ENCODE peak calls at places on chromosomes 2 and 18, in six cellular contexts. L is pancreas, J is GM23338, W is WTC11, A is GM13977, I is neural crest cell. P is an unnamed sample.

GRCh38 chr2:168635065-168635577 is 167.3 kb upstream of the NOSTRIN start:
- DNase-seq in I (no peak), W (no peak), A (no peak), J (peak), L (peak), P (no peak)

GRCh38 chr2:94874277-94874997 is 3.2 kb downstream of the TEKT4 start:
- DNase-seq in I (peak), W (peak), A (peak), L (peak), J (peak), P (peak)

GRCh38 chr2:200851398-200852248 is 12.8 kb downstream of the CLK1 start:
- DNase-seq in J (no peak), A (no peak), W (no peak), L (no peak), I (no peak), P (no peak)

GRCh38 chr2:217332866-217333265 is 473.0 kb upstream of the TNP1 start:
- DNase-seq in W (no peak), A (no peak), L (no peak), J (no peak), I (no peak), P (no peak)

GRCh38 chr2:18662689-18663088 is 73.3 kb upstream of the NT5C1B start:
- DNase-seq in I (no peak), L (no peak), A (no peak), W (no peak), J (no peak), P (no peak)

GRCh38 chr2:207184348-207184747 is 18.6 kb upstream of the KLF7 start:
- DNase-seq in I (no peak), A (no peak), W (no peak), L (no peak), J (no peak), P (no peak)

GRCh38 chr2:157192445-157193423 is 64.8 kb upstream of the GALNT5 start:
- DNase-seq in W (no peak), I (no peak), J (no peak), L (no peak), A (no peak), P (peak)

GRCh38 chr2:202378001-202378400 is 1.9 kb downstream of the BMPR2 start:
- DNase-seq in W (no peak), J (no peak), A (no peak), L (no peak), I (no peak), P (no peak)

GRCh38 chr18:45071959-45072358 is 391.3 kb downstream of the SETBP1 start:
- DNase-seq in A (no peak), I (no peak), W (no peak), J (no peak), L (no peak), P (no peak)

GRCh38 chr2:190996338-190996946 is 17.5 kb downstream of the STAT1 start:
- DNase-seq in J (peak), W (peak), L (peak), I (no peak), A (peak), P (peak)

GRCh38 chr2:236841389-236841788 is 244.3 kb upstream of the COPS8 start:
- DNase-seq in J (no peak), A (no peak), I (no peak), W (no peak), L (no peak), P (no peak)

GRCh38 chr2:220619525-220620267 is 952.4 kb downstream of the EPHA4 start:
- DNase-seq in L (no peak), J (no peak), W (no peak), I (no peak), A (no peak), P (no peak)

GRCh38 chr2:4214444-4215295 is 511.3 kb downstream of the DCDC2C start:
- DNase-seq in J (no peak), W (no peak), I (no peak), A (no peak), L (no peak), P (no peak)

GRCh38 chr2:164028764-164029534 is 293.1 kb upstream of the FIGN start:
- DNase-seq in A (no peak), I (no peak), W (no peak), J (peak), L (no peak), P (no peak)

GRCh38 chr2:176125215-176126054 is 2.9 kb downstream of the HOXD9 start:
- DNase-seq in I (no peak), L (no peak), J (peak), W (no peak), A (no peak), P (no peak)

GRCh38 chr2:6919912-6920905 is 3.0 kb downstream of the RNF144A start:
- DNase-seq in J (peak), A (no peak), L (no peak), W (no peak), I (no peak), P (no peak)

GRCh38 chr18:77754475-77755044 is 504.9 kb downstream of the GALR1 start:
- DNase-seq in J (no peak), W (no peak), L (no peak), I (no peak), A (no peak), P (no peak)

GRCh38 chr2:112020561-112020960 is 34.5 kb upstream of the TMEM87B start:
- DNase-seq in W (peak), L (no peak), J (peak), I (no peak), A (no peak), P (no peak)

GRCh38 chr2:33209976-33210375 is 263.2 kb downstream of the LTBP1 start:
- DNase-seq in I (no peak), J (no peak), A (no peak), W (no peak), L (no peak), P (no peak)

GRCh38 chr2:115303-115702 is 69.0 kb upstream of the FAM110C start:
- DNase-seq in L (no peak), J (peak), I (no peak), W (no peak), A (no peak), P (no peak)

GRCh38 chr18:12838178-12838634 is 45.8 kb downstream of the PTPN2 start:
- DNase-seq in A (no peak), I (no peak), J (peak), W (no peak), L (peak), P (no peak)

GRCh38 chr2:171523339-171523931 is 1.2 kb downstream of the CYBRD1 start:
- DNase-seq in L (peak), J (peak), A (peak), W (peak), I (peak), P (peak)

GRCh38 chr2:204505946-204506345 is 39.3 kb upstream of the PARD3B start:
- DNase-seq in W (no peak), I (no peak), J (no peak), L (no peak), A (no peak), P (no peak)

GRCh38 chr2:19841918-19842693 is 59.7 kb downstream of the TTC32 start:
- DNase-seq in L (no peak), W (no peak), I (no peak), J (no peak), A (no peak), P (no peak)

GRCh38 chr18:25726278-25726677 is 364.1 kb downstream of the SS18 start:
- DNase-seq in L (no peak), J (peak), A (no peak), W (no peak), I (peak), P (no peak)

GRCh38 chr2:77521931-77522470 is at the start of gene LRRTM4:
- DNase-seq in J (peak), L (no peak), W (peak), I (no peak), A (no peak), P (no peak)

GRCh38 chr2:181755181-181755580 is 74.9 kb upstream of the NEUROD1 start:
- DNase-seq in I (no peak), W (no peak), A (no peak), L (no peak), J (no peak), P (no peak)

GRCh38 chr2:201235865-201236811 is 24.2 kb upstream of the CASP8 start:
- DNase-seq in J (peak), L (peak), A (peak), I (peak), W (peak), P (peak)

GRCh38 chr18:79748321-79749157 is 49.2 kb upstream of the KCNG2 start:
- DNase-seq in A (no peak), I (no peak), J (no peak), W (no peak), L (no peak), P (no peak)

GRCh38 chr18:12336887-12337286 is 28.8 kb downstream of the TUBB6 start:
- DNase-seq in I (no peak), L (no peak), A (no peak), W (no peak), J (peak), P (no peak)

GRCh38 chr2:14903709-14904374 is 271.3 kb downstream of the LRATD1 start:
- DNase-seq in A (peak), L (peak), J (peak), W (peak), I (peak), P (peak)

GRCh38 chr2:205700331-205701132 is 18.2 kb downstream of the NRP2 start:
- DNase-seq in J (no peak), A (no peak), L (no peak), W (no peak), I (no peak), P (no peak)

GRCh38 chr2:205702576-205702975 is 20.3 kb downstream of the NRP2 start:
- DNase-seq in W (no peak), L (no peak), I (no peak), J (no peak), A (no peak), P (no peak)

GRCh38 chr2:205698556-205699282 is 16.4 kb downstream of the NRP2 start:
- DNase-seq in W (no peak), J (no peak), A (no peak), L (no peak), I (no peak), P (no peak)

GRCh38 chr2:205701509-205701908 is 19.2 kb downstream of the NRP2 start:
- DNase-seq in J (no peak), W (no peak), L (no peak), A (no peak), I (no peak), P (no peak)

GRCh38 chr2:205699554-205700289 is 17.4 kb downstream of the NRP2 start:
- DNase-seq in W (no peak), A (no peak), I (no peak), L (no peak), J (no peak), P (no peak)
- TF ChIP-seq CTCF in W (no peak), A (no peak), I (no peak), L (no peak), J (no peak), P (no peak)

DNA sequence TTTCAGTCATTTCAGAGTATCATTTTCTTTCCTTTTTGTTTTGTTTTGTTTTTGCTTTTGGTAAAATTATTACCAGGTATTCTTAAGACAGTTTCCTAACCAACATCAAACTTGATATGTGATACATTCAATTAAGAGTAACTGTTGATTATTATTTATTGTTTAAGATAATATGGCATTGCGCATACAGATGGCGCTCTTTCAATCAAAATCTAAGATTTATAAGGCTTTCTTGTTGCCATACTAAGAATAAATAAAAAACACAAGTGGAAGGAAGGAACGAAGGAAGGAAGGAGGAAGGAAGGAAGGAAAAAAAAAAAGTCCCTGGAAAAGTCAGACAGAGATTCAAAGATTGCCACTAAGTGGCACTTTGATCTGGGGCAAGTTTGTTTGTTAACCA is 1308.7 kb upstream of the FAM98A start:
- DNase-seq in J (no peak), W (no peak), A (no peak), L (no peak), I (no peak), P (no peak)
- TF ChIP-seq CTCF in J (no peak), W (no peak), A (no peak), L (no peak), I (peak), P (no peak)

GRCh38 chr2:28387082-28387960 is 5.3 kb upstream of the FOSL2 start:
- DNase-seq in A (no peak), W (no peak), J (no peak), L (no peak), I (no peak), P (no peak)

GRCh38 chr2:28390241-28390856 is 2.3 kb upstream of the FOSL2 start:
- DNase-seq in J (peak), W (peak), A (peak), I (peak), L (peak), P (peak)

GRCh38 chr2:28391564-28392296 is 928 bp upstream of the FOSL2 start:
- DNase-seq in J (peak), L (peak), A (peak), W (peak), I (no peak), P (peak)

GRCh38 chr2:28390857-28391563 is 1.6 kb upstream of the FOSL2 start:
- DNase-seq in A (no peak), J (peak), I (peak), W (peak), L (peak), P (no peak)

DNA sequence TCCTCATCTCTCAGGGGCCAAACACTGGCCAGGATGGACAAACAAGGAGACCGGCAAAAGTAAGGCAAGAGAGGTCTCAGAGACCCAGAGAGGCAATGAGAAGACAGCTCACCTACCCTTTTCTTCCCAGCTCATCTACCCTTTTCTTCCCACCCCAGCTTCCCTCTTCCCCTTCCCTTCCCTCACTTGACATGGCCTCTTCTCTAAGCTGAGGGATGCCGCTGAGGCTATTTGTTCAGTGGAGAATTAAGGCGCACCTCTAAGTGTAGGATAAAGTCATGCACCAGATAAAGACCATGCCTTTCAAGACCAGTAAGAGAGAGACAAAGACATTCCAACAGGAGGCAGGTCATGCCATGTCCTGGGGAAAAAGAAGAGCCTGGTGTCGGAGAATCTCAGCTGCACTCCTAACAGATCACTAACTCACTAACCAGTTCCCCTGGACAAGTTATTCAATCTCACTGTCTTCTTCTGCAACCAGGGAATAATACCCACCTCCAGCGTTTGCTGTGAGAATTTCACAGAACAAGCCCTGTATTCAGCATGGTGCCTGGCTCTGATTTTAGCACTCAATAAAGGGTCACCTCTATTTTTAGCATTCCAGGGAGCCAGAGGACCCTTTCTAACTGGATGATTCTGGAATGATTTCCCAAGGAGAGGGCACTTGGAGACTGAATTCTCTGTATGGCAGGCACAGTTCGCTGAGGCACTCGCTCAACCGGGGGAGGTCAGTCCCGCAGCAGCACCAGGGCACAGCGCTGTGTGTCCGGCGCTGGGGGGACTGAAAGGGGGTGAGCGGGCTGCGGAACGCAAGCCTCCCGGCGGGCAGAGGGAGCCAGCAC is 3.0 kb upstream of the FOSL2 start:
- DNase-seq in J (peak), W (no peak), I (no peak), L (no peak), A (no peak), P (no peak)
- TF ChIP-seq CTCF in J (no peak), W (no peak), I (no peak), L (no peak), A (no peak), P (no peak)

GRCh38 chr2:1546023-1546591 is 132.8 kb downstream of the TPO start:
- DNase-seq in I (peak), J (peak), A (peak), L (peak), W (peak), P (peak)

GRCh38 chr2:1544478-1545069 is 131.3 kb downstream of the TPO start:
- DNase-seq in J (no peak), I (no peak), W (no peak), L (no peak), A (no peak), P (no peak)

GRCh38 chr2:1543776-1544477 is 130.7 kb downstream of the TPO start:
- DNase-seq in I (no peak), L (no peak), J (no peak), W (no peak), A (no peak), P (no peak)

GRCh38 chr2:1548910-1549673 is 135.8 kb downstream of the TPO start:
- DNase-seq in L (no peak), W (no peak), J (no peak), A (no peak), I (no peak), P (no peak)

GRCh38 chr2:1546901-1547300 is 133.6 kb downstream of the TPO start:
- DNase-seq in L (no peak), I (no peak), A (no peak), W (no peak), J (no peak), P (no peak)
- TF ChIP-seq CTCF in L (no peak), I (no peak), A (peak), W (no peak), J (peak), P (no peak)

DNA sequence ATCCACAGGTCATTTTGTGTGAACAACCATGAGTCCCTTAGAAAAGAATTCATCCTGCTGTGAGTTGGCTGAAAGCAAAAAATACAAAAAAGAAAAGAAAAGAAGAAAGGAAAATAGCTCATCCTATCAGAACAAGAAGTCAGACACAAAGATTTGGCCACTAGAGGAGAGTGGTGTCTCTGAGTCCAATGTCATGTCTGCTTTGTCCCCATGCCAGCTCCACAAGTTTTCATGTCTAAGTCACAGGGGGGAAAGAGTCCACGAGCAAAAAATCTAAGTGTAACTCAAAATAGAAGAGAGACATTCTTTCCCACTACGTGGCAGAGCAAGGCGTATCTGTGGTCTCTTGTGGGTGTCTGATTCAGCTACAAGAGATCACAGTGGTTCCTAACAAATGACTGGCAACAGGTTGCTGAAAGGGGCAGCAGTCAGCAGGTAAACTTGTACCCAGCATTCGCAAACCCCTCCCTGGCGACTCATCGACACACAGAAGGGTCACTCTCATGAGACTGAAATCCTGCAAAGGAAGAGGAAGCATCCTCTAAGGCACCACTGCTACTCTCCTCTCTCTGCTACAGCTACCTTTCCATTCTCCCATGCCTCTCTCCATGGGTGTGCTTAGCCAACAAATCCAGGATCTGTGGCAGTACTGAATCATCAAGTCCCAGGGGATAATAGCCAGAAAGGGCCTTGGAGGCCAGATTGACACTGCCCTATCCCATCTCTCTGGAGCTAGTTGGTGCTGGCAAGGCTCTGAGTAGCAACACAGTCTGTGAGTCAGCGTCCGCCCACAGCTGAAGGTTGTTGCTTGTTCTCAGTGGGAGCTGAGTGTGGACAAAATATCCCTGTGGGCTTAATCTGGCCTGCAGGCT is 123.0 kb upstream of the SLC39A10 start:
- DNase-seq in W (no peak), I (no peak), A (no peak), L (no peak), J (peak), P (no peak)
- TF ChIP-seq CTCF in W (no peak), I (no peak), A (peak), L (no peak), J (peak), P (no peak)

DNA sequence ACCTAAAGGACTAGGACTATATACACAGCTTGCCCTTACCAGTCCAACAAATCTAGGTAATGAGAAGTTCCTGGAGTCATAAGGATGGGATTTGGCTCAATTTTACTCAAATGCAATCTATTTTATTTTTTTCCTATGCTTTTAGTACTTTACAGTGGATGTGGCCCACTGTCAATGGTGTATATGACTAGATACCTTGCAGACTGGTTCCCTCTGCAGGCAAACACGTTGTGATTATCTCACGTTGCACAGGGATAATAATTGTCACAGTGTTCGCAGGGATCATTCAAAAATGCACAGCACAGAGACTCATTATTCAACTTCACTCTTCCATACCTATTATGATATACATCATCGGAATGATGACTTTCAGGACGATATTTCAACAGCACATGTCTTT is 359.7 kb downstream of the MBD2 start:
- DNase-seq in J (peak), L (no peak), A (no peak), W (no peak), I (no peak), P (no peak)
- TF ChIP-seq CTCF in J (peak), L (no peak), A (no peak), W (no peak), I (no peak), P (no peak)

GRCh38 chr18:46408334-46408987 is 248.6 kb downstream of the LOXHD1 start:
- DNase-seq in W (peak), J (peak), I (no peak), A (no peak), L (no peak), P (no peak)
- TF ChIP-seq CTCF in W (no peak), J (peak), I (peak), A (no peak), L (no peak), P (no peak)

GRCh38 chr2:73652348-73652747 is 10.1 kb upstream of the NAT8 start:
- DNase-seq in A (no peak), L (no peak), J (no peak), W (no peak), I (no peak), P (no peak)

GRCh38 chr2:73651586-73652230 is 9.5 kb upstream of the NAT8 start:
- DNase-seq in I (no peak), W (no peak), A (no peak), L (no peak), J (no peak), P (no peak)
- TF ChIP-seq CTCF in I (no peak), W (no peak), A (no peak), L (no peak), J (no peak), P (no peak)

GRCh38 chr2:240742602-240743095 is 51.0 kb downstream of the AQP12A start:
- DNase-seq in L (no peak), A (no peak), I (no peak), J (peak), W (peak), P (no peak)
- TF ChIP-seq CTCF in L (no peak), A (no peak), I (no peak), J (peak), W (no peak), P (no peak)